ENCODE peak calls at places on chromosomes 16 and 17, in nine cellular contexts. O is neuronal stem cell, C is stomach, H is adrenal gland, S is uterus, T is dorsolateral prefrontal cortex, M is heart right ventricle, X is neural progenitor cell, W is H1. B is an unnamed sample.

GRCh38 chr17:65268832-65269231 is 131.7 kb downstream of the RGS9 start:
- DNase-seq in O (no peak), C (no peak), H (no peak), S (no peak), T (no peak), M (no peak), X (no peak), W (no peak), B (no peak)

GRCh38 chr16:81485824-81486554 is 41.4 kb downstream of the CMIP start:
- DNase-seq in O (no peak), C (no peak), H (peak), S (no peak), T (no peak), M (no peak), X (no peak), W (no peak), B (no peak)

GRCh38 chr17:77214328-77214727 is 73.6 kb downstream of the SEC14L1 start:
- DNase-seq in O (no peak), C (no peak), H (no peak), S (no peak), T (peak), M (no peak), X (no peak), W (no peak), B (no peak)

GRCh38 chr17:43779145-43780125 is 658 bp upstream of the DUSP3 start:
- DNase-seq in O (peak), C (no peak), H (no peak), S (peak), T (no peak), M (no peak), X (peak), W (no peak), B (no peak)

GRCh38 chr17:37083461-37083860 is 134.7 kb downstream of the AATF start:
- DNase-seq in O (no peak), C (no peak), H (no peak), S (no peak), T (no peak), M (no peak), X (no peak), W (no peak), B (no peak)

GRCh38 chr17:60463157-60463820 is 41.0 kb downstream of the CHCT1 start:
- DNase-seq in O (no peak), C (no peak), H (no peak), S (no peak), T (no peak), M (no peak), X (no peak), W (no peak), B (no peak)

GRCh38 chr17:27408891-27409290 is 47.4 kb upstream of the KSR1 start:
- DNase-seq in O (no peak), C (peak), H (no peak), S (no peak), T (no peak), M (no peak), X (no peak), W (no peak), B (no peak)

GRCh38 chr17:83050651-83051422 is 28.6 kb upstream of the METRNL start:
- DNase-seq in O (no peak), C (no peak), H (no peak), S (no peak), T (no peak), M (no peak), X (no peak), W (no peak), B (no peak)

GRCh38 chr17:34874496-34874895 is 86.8 kb downstream of the CCT6B start:
- DNase-seq in O (no peak), C (no peak), H (peak), S (no peak), T (no peak), M (no peak), X (no peak), W (no peak), B (no peak)

GRCh38 chr16:55642611-55643010 is 13.2 kb upstream of the SLC6A2 start:
- DNase-seq in O (no peak), C (no peak), H (no peak), S (no peak), T (no peak), M (no peak), X (no peak), W (no peak), B (no peak)

GRCh38 chr16:17939052-17939673 is 397.4 kb downstream of the NPIPA8 start:
- DNase-seq in O (no peak), C (no peak), H (no peak), S (no peak), T (no peak), M (no peak), X (no peak), W (no peak), B (no peak)

GRCh38 chr17:80726558-80727408 is 182.1 kb downstream of the RPTOR start:
- DNase-seq in O (no peak), C (no peak), H (no peak), S (no peak), T (no peak), M (no peak), X (no peak), W (no peak), B (no peak)

GRCh38 chr17:71631483-71631882 is 489.3 kb upstream of the SOX9 start:
- DNase-seq in O (no peak), C (no peak), H (no peak), S (no peak), T (no peak), M (no peak), X (no peak), W (no peak), B (no peak)

GRCh38 chr17:81959362-81960129 is 1.4 kb downstream of the NOTUM start:
- DNase-seq in O (no peak), C (peak), H (peak), S (no peak), T (no peak), M (peak), X (peak), W (no peak), B (peak)

GRCh38 chr16:17368511-17368910 is 102.2 kb downstream of the XYLT1 start:
- DNase-seq in O (no peak), C (no peak), H (no peak), S (no peak), T (no peak), M (no peak), X (no peak), W (no peak), B (no peak)

GRCh38 chr17:58302919-58303551 is 22.3 kb upstream of the MPO start:
- DNase-seq in O (no peak), C (peak), H (no peak), S (no peak), T (no peak), M (no peak), X (no peak), W (no peak), B (no peak)

GRCh38 chr17:33267279-33267790 is 25.8 kb downstream of the ASIC2 start:
- DNase-seq in O (no peak), C (no peak), H (no peak), S (no peak), T (no peak), M (no peak), X (no peak), W (no peak), B (no peak)

GRCh38 chr16:16041196-16041892 is 91.9 kb downstream of the ABCC1 start:
- DNase-seq in O (no peak), C (peak), H (no peak), S (no peak), T (no peak), M (no peak), X (peak), W (no peak), B (no peak)

GRCh38 chr17:9728005-9728404 is 63.4 kb downstream of the DHRS7C start:
- DNase-seq in O (no peak), C (no peak), H (no peak), S (no peak), T (no peak), M (no peak), X (no peak), W (no peak), B (no peak)
- H3K4me3 ChIP-seq in O (no peak), C (no peak), H (no peak), S (no peak), T (no peak), M (no peak), X (no peak), W (no peak), B (no peak)

GRCh38 chr17:1179112-1179634 is 608 bp downstream of the ABR start:
- DNase-seq in O (no peak), C (no peak), H (no peak), S (no peak), T (no peak), M (peak), X (peak), W (no peak), B (no peak)

GRCh38 chr17:1181769-1182137 is 2.0 kb upstream of the ABR start:
- DNase-seq in O (no peak), C (no peak), H (no peak), S (no peak), T (no peak), M (no peak), X (no peak), W (no peak), B (no peak)

GRCh38 chr17:1179635-1180433 is at the start of gene ABR:
- DNase-seq in O (peak), C (peak), H (peak), S (peak), T (no peak), M (peak), X (peak), W (no peak), B (peak)

GRCh38 chr17:1180958-1181768 is 1.4 kb upstream of the ABR start:
- DNase-seq in O (no peak), C (no peak), H (no peak), S (no peak), T (peak), M (no peak), X (peak), W (no peak), B (no peak)

GRCh38 chr17:1180434-1180742 is 607 bp upstream of the ABR start:
- DNase-seq in O (no peak), C (no peak), H (no peak), S (no peak), T (no peak), M (no peak), X (peak), W (no peak), B (no peak)
- H3K4me3 ChIP-seq in O (peak), C (peak), H (peak), S (peak), T (peak), M (peak), X (peak), W (peak), B (no peak)

DNA sequence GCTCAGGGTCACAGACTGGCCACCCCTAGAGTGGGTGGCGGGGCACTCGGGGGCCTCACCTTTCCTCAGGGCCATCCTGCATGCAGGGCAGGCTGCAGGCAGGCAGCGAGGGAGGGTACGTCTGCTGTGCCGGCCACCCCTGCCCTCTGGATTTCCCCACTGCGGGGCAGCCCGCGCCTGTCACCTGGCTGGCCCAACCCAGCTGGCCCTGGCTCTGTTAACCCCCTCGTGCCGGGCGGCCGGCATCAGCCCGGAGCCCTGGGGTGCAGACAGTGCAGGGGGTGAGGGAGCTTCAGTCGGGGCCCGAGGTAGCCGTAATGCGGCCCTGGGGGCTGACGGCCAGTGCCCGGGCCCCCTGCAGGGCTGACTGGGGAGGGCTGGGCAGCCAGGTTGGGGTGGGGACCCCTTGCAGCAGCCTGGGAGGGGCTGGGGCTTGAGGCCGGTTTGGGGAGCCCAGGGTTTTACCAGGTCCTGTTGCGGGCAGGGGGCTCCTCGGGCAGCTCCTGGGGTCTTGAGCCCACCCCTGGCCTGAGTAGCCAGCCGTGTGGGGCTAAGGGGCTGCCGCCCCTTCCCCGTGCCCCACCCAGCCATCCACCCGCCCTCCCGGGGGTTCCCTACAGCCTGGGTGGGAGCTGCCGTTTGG is at the start of gene IGFALS:
- DNase-seq in O (no peak), C (peak), H (no peak), S (no peak), T (no peak), M (no peak), X (no peak), W (no peak), B (no peak)
- H3K4me3 ChIP-seq in O (no peak), C (peak), H (no peak), S (no peak), T (no peak), M (no peak), X (no peak), W (no peak), B (no peak)

DNA sequence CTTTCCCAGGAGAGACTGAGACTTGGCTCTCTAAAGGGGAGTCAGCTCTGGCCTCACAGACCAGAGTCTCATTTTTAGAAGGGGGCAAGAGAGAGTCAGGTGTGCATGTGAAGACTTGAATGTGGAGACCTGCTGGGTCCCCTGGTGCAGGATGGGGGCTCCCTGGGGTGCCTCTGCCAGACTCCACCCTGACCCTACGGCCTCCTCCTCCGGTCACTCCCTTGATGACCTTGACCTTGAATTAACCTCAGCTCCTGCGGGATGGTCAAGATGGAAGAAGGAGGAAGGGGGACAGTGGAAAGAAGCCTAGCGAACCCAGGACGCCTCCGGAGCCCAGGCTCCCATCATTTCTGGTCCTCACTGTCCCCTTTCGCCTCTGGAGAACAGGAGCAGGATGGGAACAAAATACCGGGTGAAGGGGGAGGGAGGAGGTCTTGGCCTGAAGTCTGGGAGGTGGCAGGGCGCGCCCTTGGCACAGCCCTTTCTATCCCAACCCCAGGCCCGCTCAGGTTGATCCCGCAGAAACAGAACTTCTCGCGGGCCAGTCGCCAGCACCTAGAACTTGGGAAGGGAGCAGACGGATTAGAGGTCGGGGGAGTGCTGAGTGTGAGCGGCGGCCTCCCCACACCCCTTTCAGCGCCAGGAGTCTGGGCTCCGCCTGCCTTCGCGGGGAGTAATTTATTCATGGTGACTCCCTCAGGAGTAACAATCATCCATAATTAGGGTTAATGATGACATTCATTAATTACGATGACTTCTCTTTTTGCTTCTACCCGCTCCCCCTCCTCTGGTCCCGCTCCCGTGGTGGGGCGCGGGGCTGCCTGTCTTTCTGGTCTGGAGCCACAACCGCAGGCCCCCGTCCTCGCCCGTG is 1.6 kb downstream of the STAC2 start:
- DNase-seq in O (no peak), C (no peak), H (no peak), S (no peak), T (no peak), M (no peak), X (no peak), W (no peak), B (no peak)
- H3K4me3 ChIP-seq in O (no peak), C (peak), H (no peak), S (no peak), T (peak), M (no peak), X (peak), W (peak), B (no peak)

GRCh38 chr17:31571124-31571892 is 179.8 kb downstream of the RAB11FIP4 start:
- DNase-seq in O (no peak), C (peak), H (peak), S (peak), T (no peak), M (peak), X (no peak), W (no peak), B (no peak)
- H3K4me3 ChIP-seq in O (no peak), C (no peak), H (no peak), S (no peak), T (no peak), M (peak), X (no peak), W (no peak), B (no peak)

GRCh38 chr16:67546761-67547422 is 15.4 kb upstream of the CTCF start:
- DNase-seq in O (peak), C (peak), H (peak), S (peak), T (no peak), M (peak), X (peak), W (peak), B (peak)
- H3K4me3 ChIP-seq in O (no peak), C (no peak), H (no peak), S (no peak), T (no peak), M (no peak), X (no peak), W (no peak), B (peak)

GRCh38 chr17:6996256-6997111 is 635 bp downstream of the ALOX12 start:
- DNase-seq in O (no peak), C (no peak), H (no peak), S (no peak), T (no peak), M (no peak), X (no peak), W (no peak), B (no peak)
- H3K4me3 ChIP-seq in O (no peak), C (peak), H (no peak), S (no peak), T (no peak), M (peak), X (peak), W (peak), B (no peak)

DNA sequence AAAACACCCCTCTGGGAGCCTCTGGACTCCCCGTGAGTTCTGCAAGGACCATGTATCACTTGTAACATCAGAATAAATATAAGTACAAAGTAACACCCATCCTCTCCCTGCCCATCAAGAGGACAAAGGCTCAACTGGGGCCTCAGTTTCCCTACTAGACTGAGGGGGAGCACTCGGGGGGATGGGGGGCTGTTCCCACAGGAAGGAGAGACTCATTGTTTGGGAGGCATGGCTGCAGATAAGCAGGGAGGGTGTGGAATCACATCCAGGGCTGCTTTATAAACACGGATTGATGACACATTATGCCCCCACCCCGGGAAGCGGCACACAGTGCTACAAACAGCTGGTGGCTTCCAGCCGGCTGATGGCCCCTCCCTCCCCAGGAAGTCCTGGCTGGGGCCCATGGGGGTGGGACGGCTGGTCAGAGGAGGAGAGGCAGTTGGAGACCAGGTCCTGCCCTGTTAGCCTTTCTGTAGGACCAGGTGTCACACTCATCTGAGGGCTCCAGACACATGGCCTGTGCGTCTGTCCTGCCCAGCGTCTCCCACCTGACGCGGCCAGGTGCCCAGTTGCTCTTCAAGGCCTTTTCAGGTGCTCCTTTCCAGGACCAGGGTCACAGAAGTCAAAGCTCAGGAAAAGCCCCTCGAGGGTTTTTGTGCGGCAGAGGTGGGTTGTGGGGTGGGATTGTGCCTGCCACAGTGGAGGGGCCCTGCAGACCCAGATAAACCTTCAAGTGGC is 1.3 kb upstream of the MPG start:
- DNase-seq in O (no peak), C (peak), H (no peak), S (peak), T (no peak), M (peak), X (no peak), W (no peak), B (no peak)
- H3K4me3 ChIP-seq in O (peak), C (peak), H (no peak), S (no peak), T (peak), M (peak), X (no peak), W (no peak), B (no peak)